ENCODE peak calls at places on chromosomes 1 and 21, in ten cellular contexts. Z, A, M, Q, D, R, I, C, V and K are unnamed samples.
A peak's percentile ranks its signal among the peaks of the same experiment; 100 is the strongest.

GRCh38 chr1:20168547-20169491 is 17.1 kb upstream of the UBXN10 start:
- DNase-seq in Z (no peak), A (no peak), M (no peak), Q (no peak), D (no peak), R (no peak), I (no peak), C (no peak), V (no peak), K (no peak)

GRCh38 chr1:62321438-62321837 is 2.2 kb upstream of the KANK4 start:
- DNase-seq in Z (peak; percentile 88), A (peak; percentile 15), M (no peak), Q (no peak), D (peak; percentile 87), R (no peak), I (no peak), C (no peak), V (no peak), K (peak; percentile 20)

GRCh38 chr1:69175078-69175477 is 392.6 kb upstream of the LRRC7 start:
- DNase-seq in Z (no peak), A (no peak), M (no peak), Q (no peak), D (no peak), R (no peak), I (no peak), C (no peak), V (no peak), K (no peak)

GRCh38 chr1:230127105-230128054 is 60.3 kb downstream of the GALNT2 start:
- DNase-seq in Z (no peak), A (no peak), M (no peak), Q (no peak), D (no peak), R (no peak), I (no peak), C (no peak), V (no peak), K (no peak)

GRCh38 chr1:158112994-158113758 is 67.5 kb upstream of the CD1D start:
- DNase-seq in Z (no peak), A (no peak), M (peak; percentile 84), Q (no peak), D (peak; percentile 20), R (peak; percentile 50), I (peak; percentile 72), C (no peak), V (peak; percentile 35), K (peak; percentile 23)

GRCh38 chr1:86858524-86859261 is 55.2 kb downstream of the SELENOF start:
- DNase-seq in Z (no peak), A (no peak), M (no peak), Q (no peak), D (no peak), R (no peak), I (no peak), C (no peak), V (no peak), K (no peak)

GRCh38 chr1:201603613-201604232 is 64.8 kb downstream of the NAV1 start:
- DNase-seq in Z (no peak), A (no peak), M (no peak), Q (no peak), D (peak; percentile 52), R (no peak), I (no peak), C (no peak), V (no peak), K (no peak)

GRCh38 chr1:59107916-59108315 is 189.0 kb upstream of the FGGY start:
- DNase-seq in Z (no peak), A (no peak), M (peak; percentile 29), Q (no peak), D (no peak), R (no peak), I (no peak), C (no peak), V (no peak), K (no peak)

GRCh38 chr1:168465942-168466702 is 77.7 kb downstream of the XCL2 start:
- DNase-seq in Z (peak; percentile 37), A (peak; percentile 69), M (no peak), Q (peak; percentile 57), D (peak; percentile 77), R (no peak), I (no peak), C (no peak), V (no peak), K (peak; percentile 61)

GRCh38 chr1:209246660-209247059 is 336.9 kb upstream of the CAMK1G start:
- DNase-seq in Z (peak; percentile 40), A (no peak), M (no peak), Q (no peak), D (peak; percentile 43), R (no peak), I (no peak), C (no peak), V (no peak), K (no peak)

GRCh38 chr1:112727716-112728115 is 12.6 kb upstream of the PPM1J start:
- DNase-seq in Z (no peak), A (no peak), M (no peak), Q (no peak), D (peak; percentile 48), R (no peak), I (peak; percentile 33), C (no peak), V (no peak), K (no peak)

GRCh38 chr21:44485254-44485793 is 30.0 kb downstream of the LRRC3 start:
- DNase-seq in Z (no peak), A (no peak), M (peak; percentile 60), Q (peak; percentile 57), D (peak; percentile 36), R (peak; percentile 67), I (no peak), C (no peak), V (no peak), K (peak; percentile 6)

GRCh38 chr1:230327892-230328284 is 98.2 kb downstream of the PGBD5 start:
- DNase-seq in Z (no peak), A (no peak), M (no peak), Q (no peak), D (no peak), R (no peak), I (no peak), C (no peak), V (no peak), K (no peak)

GRCh38 chr1:95339377-95339776 is 105.4 kb downstream of the RWDD3 start:
- DNase-seq in Z (no peak), A (no peak), M (no peak), Q (no peak), D (no peak), R (no peak), I (no peak), C (no peak), V (no peak), K (no peak)

GRCh38 chr1:100713636-100714035 is 5.9 kb upstream of the VCAM1 start:
- DNase-seq in Z (no peak), A (no peak), M (no peak), Q (no peak), D (no peak), R (no peak), I (no peak), C (no peak), V (no peak), K (peak; percentile 79)

GRCh38 chr1:4071675-4072074 is 171.6 kb upstream of the C1orf174 start:
- DNase-seq in Z (no peak), A (no peak), M (peak; percentile 25), Q (no peak), D (no peak), R (no peak), I (no peak), C (peak; percentile 32), V (no peak), K (no peak)

GRCh38 chr21:19998450-19998849 is 999.8 kb upstream of the NCAM2 start:
- DNase-seq in Z (no peak), A (no peak), M (no peak), Q (no peak), D (no peak), R (no peak), I (no peak), C (no peak), V (no peak), K (no peak)

GRCh38 chr1:211675230-211676105 is at the start of gene NEK2:
- DNase-seq in Z (peak; percentile 86), A (peak; percentile 90), M (peak; percentile 91), Q (peak; percentile 75), D (peak; percentile 92), R (peak; percentile 80), I (peak; percentile 96), C (peak; percentile 86), V (peak; percentile 86), K (peak; percentile 93)
- TF ChIP-seq CTCF in Z (peak; percentile 6), A (no peak), M (no peak), Q (no peak), D (no peak), R (no peak), I (no peak), C (no peak), V (no peak), K (no peak)

GRCh38 chr1:235056937-235057336 is 71.7 kb downstream of the TOMM20 start:
- DNase-seq in Z (peak; percentile 79), A (no peak), M (no peak), Q (no peak), D (peak; percentile 42), R (no peak), I (no peak), C (peak; percentile 49), V (no peak), K (no peak)
- TF ChIP-seq CTCF in Z (peak; percentile 94), A (peak; percentile 7), M (no peak), Q (no peak), D (no peak), R (no peak), I (no peak), C (no peak), V (no peak), K (no peak)

GRCh38 chr1:107895403-107896181 is 69.4 kb downstream of the VAV3 start:
- DNase-seq in Z (no peak), A (no peak), M (no peak), Q (no peak), D (no peak), R (no peak), I (no peak), C (no peak), V (no peak), K (no peak)
- TF ChIP-seq CTCF in Z (no peak), A (no peak), M (no peak), Q (no peak), D (no peak), R (no peak), I (no peak), C (no peak), V (no peak), K (no peak)

GRCh38 chr1:65812065-65812464 is 19.4 kb downstream of the PDE4B start:
- DNase-seq in Z (peak; percentile 14), A (peak; percentile 75), M (no peak), Q (no peak), D (peak; percentile 96), R (no peak), I (no peak), C (no peak), V (no peak), K (peak; percentile 86)

GRCh38 chr1:65813956-65814355 is 21.3 kb downstream of the PDE4B start:
- DNase-seq in Z (no peak), A (no peak), M (peak; percentile 27), Q (no peak), D (peak; percentile 41), R (no peak), I (no peak), C (no peak), V (no peak), K (no peak)

GRCh38 chr1:65818966-65819365 is 26.3 kb downstream of the PDE4B start:
- DNase-seq in Z (no peak), A (no peak), M (no peak), Q (no peak), D (no peak), R (no peak), I (no peak), C (no peak), V (no peak), K (no peak)

GRCh38 chr1:65817891-65818290 is 25.2 kb downstream of the PDE4B start:
- DNase-seq in Z (no peak), A (no peak), M (no peak), Q (no peak), D (no peak), R (no peak), I (no peak), C (no peak), V (no peak), K (no peak)

GRCh38 chr1:65814752-65815151 is 22.1 kb downstream of the PDE4B start:
- DNase-seq in Z (no peak), A (no peak), M (no peak), Q (no peak), D (no peak), R (no peak), I (no peak), C (no peak), V (no peak), K (no peak)
- TF ChIP-seq CTCF in Z (no peak), A (no peak), M (no peak), Q (no peak), D (no peak), R (no peak), I (no peak), C (no peak), V (no peak), K (no peak)